ENCODE peak calls at places on chromosome 13, in ten cellular contexts. B, M, I, T, Q, U, P, E, J and C are unnamed samples.

GRCh38 chr13:21833921-21834320 is 163.0 kb downstream of the FGF9 start:
- DNase-seq in B (no peak), M (no peak), I (peak), T (no peak), Q (no peak), U (no peak), P (no peak), E (no peak), J (no peak), C (no peak)

GRCh38 chr13:101292711-101293110 is 123.6 kb downstream of the NALCN start:
- DNase-seq in B (no peak), M (no peak), I (no peak), T (no peak), Q (no peak), U (no peak), P (no peak), E (no peak), J (no peak), C (no peak)

GRCh38 chr13:111518161-111518791 is 197.8 kb downstream of the TEX29 start:
- DNase-seq in B (no peak), M (no peak), I (no peak), T (no peak), Q (no peak), U (peak), P (no peak), E (no peak), J (peak), C (no peak)

GRCh38 chr13:109778102-109778542 is 8.3 kb downstream of the IRS2 start:
- DNase-seq in B (peak), M (no peak), I (no peak), T (no peak), Q (no peak), U (no peak), P (no peak), E (no peak), J (no peak), C (no peak)

GRCh38 chr13:102903659-102904407 is 58.0 kb downstream of the ERCC5 start:
- DNase-seq in B (no peak), M (peak), I (no peak), T (no peak), Q (no peak), U (no peak), P (no peak), E (no peak), J (no peak), C (no peak)

GRCh38 chr13:69319659-69320058 is 788.0 kb upstream of the ATXN8OS start:
- DNase-seq in B (no peak), M (no peak), I (no peak), T (no peak), Q (no peak), U (no peak), P (no peak), E (no peak), J (no peak), C (no peak)

GRCh38 chr13:50355797-50356196 is 340.6 kb downstream of the KCNRG start:
- DNase-seq in B (no peak), M (no peak), I (no peak), T (no peak), Q (no peak), U (no peak), P (no peak), E (no peak), J (no peak), C (no peak)

GRCh38 chr13:43830481-43830873 is 43.7 kb upstream of the ENOX1 start:
- DNase-seq in B (no peak), M (no peak), I (no peak), T (no peak), Q (no peak), U (no peak), P (no peak), E (no peak), J (no peak), C (no peak)

GRCh38 chr13:49503951-49504350 is 8.2 kb downstream of the PHF11 start:
- DNase-seq in B (no peak), M (no peak), I (no peak), T (no peak), Q (no peak), U (no peak), P (no peak), E (no peak), J (no peak), C (no peak)

GRCh38 chr13:109939105-109939504 is 152.7 kb upstream of the IRS2 start:
- DNase-seq in B (no peak), M (no peak), I (no peak), T (no peak), Q (no peak), U (no peak), P (no peak), E (no peak), J (no peak), C (no peak)

GRCh38 chr13:40402931-40403412 is 263.5 kb downstream of the FOXO1 start:
- DNase-seq in B (no peak), M (peak), I (no peak), T (no peak), Q (no peak), U (no peak), P (no peak), E (no peak), J (no peak), C (no peak)

GRCh38 chr13:108086678-108087077 is 128.7 kb downstream of the LIG4 start:
- DNase-seq in B (no peak), M (no peak), I (no peak), T (no peak), Q (no peak), U (no peak), P (no peak), E (peak), J (no peak), C (no peak)

GRCh38 chr13:75299206-75299605 is 182.8 kb downstream of the TBC1D4 start:
- DNase-seq in B (no peak), M (no peak), I (no peak), T (no peak), Q (no peak), U (no peak), P (no peak), E (no peak), J (no peak), C (no peak)

GRCh38 chr13:95624020-95624419 is 20.5 kb downstream of the DZIP1 start:
- DNase-seq in B (no peak), M (peak), I (no peak), T (no peak), Q (no peak), U (no peak), P (no peak), E (no peak), J (no peak), C (no peak)

GRCh38 chr13:110650436-110650835 is 35.1 kb downstream of the NAXD start:
- DNase-seq in B (no peak), M (no peak), I (no peak), T (no peak), Q (no peak), U (no peak), P (no peak), E (no peak), J (peak), C (no peak)

GRCh38 chr13:67267136-67267535 is 37.0 kb upstream of the PCDH9 start:
- DNase-seq in B (no peak), M (no peak), I (no peak), T (no peak), Q (no peak), U (no peak), P (no peak), E (no peak), J (no peak), C (no peak)

GRCh38 chr13:28655566-28655965 is 3.4 kb upstream of the POMP start:
- DNase-seq in B (no peak), M (no peak), I (no peak), T (no peak), Q (no peak), U (no peak), P (no peak), E (no peak), J (no peak), C (no peak)

GRCh38 chr13:111280666-111281577 is 39.5 kb upstream of the TEX29 start:
- DNase-seq in B (no peak), M (no peak), I (no peak), T (no peak), Q (no peak), U (no peak), P (no peak), E (no peak), J (no peak), C (no peak)

GRCh38 chr13:28820099-28821051 is at the start of gene MTUS2:
- DNase-seq in B (no peak), M (no peak), I (no peak), T (no peak), Q (no peak), U (no peak), P (no peak), E (no peak), J (no peak), C (no peak)

GRCh38 chr13:96089749-96090239 is at the start of gene HS6ST3:
- DNase-seq in B (no peak), M (peak), I (no peak), T (peak), Q (no peak), U (no peak), P (no peak), E (no peak), J (peak), C (no peak)

GRCh38 chr13:26024558-26024957 is 27.3 kb downstream of the SHISA2 start:
- DNase-seq in B (no peak), M (no peak), I (no peak), T (no peak), Q (no peak), U (no peak), P (no peak), E (peak), J (no peak), C (peak)

GRCh38 chr13:27415116-27415515 is 9.3 kb upstream of the GTF3A start:
- DNase-seq in B (no peak), M (no peak), I (no peak), T (no peak), Q (no peak), U (no peak), P (no peak), E (no peak), J (no peak), C (no peak)

GRCh38 chr13:39129253-39129652 is 91.0 kb downstream of the NHLRC3 start:
- DNase-seq in B (no peak), M (no peak), I (no peak), T (no peak), Q (no peak), U (no peak), P (no peak), E (no peak), J (no peak), C (no peak)

GRCh38 chr13:24280722-24281121 is 28.7 kb upstream of the C1QTNF9 start:
- DNase-seq in B (no peak), M (no peak), I (no peak), T (no peak), Q (no peak), U (no peak), P (no peak), E (peak), J (no peak), C (no peak)

DNA sequence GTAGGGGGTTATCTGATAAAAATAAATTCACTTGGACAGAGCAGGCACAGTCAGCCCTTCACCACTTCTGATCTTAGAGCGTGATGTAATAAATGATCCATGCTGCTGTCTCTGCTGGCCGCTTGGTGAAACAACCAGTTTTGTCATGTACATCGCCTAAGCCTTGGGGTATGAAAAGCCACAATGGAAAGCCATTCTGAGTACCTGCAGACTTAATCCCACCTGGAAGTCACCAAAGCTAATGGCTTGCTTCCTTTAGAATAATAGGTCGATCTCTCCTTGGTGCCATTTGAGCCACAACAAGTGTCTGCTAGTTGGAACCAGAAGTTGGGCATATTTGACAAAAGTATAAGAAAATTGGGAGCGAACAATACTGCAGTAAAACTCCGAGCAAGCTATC is 1649.7 kb upstream of the SPRY2 start:
- DNase-seq in B (no peak), M (no peak), I (no peak), T (no peak), Q (no peak), U (no peak), P (no peak), E (no peak), J (no peak), C (no peak)
- TF ChIP-seq CTCF in B (no peak), M (no peak), I (no peak), T (no peak), Q (no peak), U (no peak), P (no peak), E (no peak), J (no peak), C (no peak)

GRCh38 chr13:31200636-31200970 is 828 bp downstream of the B3GLCT start:
- DNase-seq in B (peak), M (peak), I (no peak), T (peak), Q (no peak), U (peak), P (no peak), E (peak), J (peak), C (no peak)
- TF ChIP-seq POLR2A in B (no peak), M (no peak), I (no peak), T (peak), Q (no peak), U (no peak), P (no peak), E (no peak), J (no peak), C (no peak)

GRCh38 chr13:98970293-98970692 is 7.6 kb downstream of the DOCK9 start:
- DNase-seq in B (no peak), M (no peak), I (no peak), T (no peak), Q (no peak), U (no peak), P (no peak), E (peak), J (no peak), C (no peak)

GRCh38 chr13:98974053-98974452 is 3.8 kb downstream of the DOCK9 start:
- DNase-seq in B (no peak), M (no peak), I (no peak), T (no peak), Q (no peak), U (no peak), P (no peak), E (no peak), J (no peak), C (no peak)

GRCh38 chr13:98972627-98973026 is 5.2 kb downstream of the DOCK9 start:
- DNase-seq in B (no peak), M (no peak), I (no peak), T (no peak), Q (no peak), U (no peak), P (no peak), E (no peak), J (no peak), C (no peak)

GRCh38 chr13:98975822-98976261 is 2.0 kb downstream of the DOCK9 start:
- DNase-seq in B (no peak), M (no peak), I (no peak), T (no peak), Q (no peak), U (no peak), P (no peak), E (peak), J (no peak), C (no peak)

GRCh38 chr13:98972059-98972458 is 5.8 kb downstream of the DOCK9 start:
- DNase-seq in B (no peak), M (no peak), I (no peak), T (no peak), Q (no peak), U (no peak), P (no peak), E (no peak), J (no peak), C (no peak)
- TF ChIP-seq CTCF in B (no peak), M (no peak), I (no peak), T (no peak), Q (no peak), U (no peak), P (no peak), E (no peak), J (no peak), C (no peak)

GRCh38 chr13:114067886-114068722 is 64.3 kb downstream of the RASA3 start:
- DNase-seq in B (peak), M (no peak), I (no peak), T (no peak), Q (peak), U (peak), P (no peak), E (peak), J (no peak), C (no peak)

GRCh38 chr13:114068723-114069322 is 63.6 kb downstream of the RASA3 start:
- DNase-seq in B (peak), M (no peak), I (no peak), T (no peak), Q (peak), U (peak), P (no peak), E (peak), J (no peak), C (no peak)

GRCh38 chr13:114066956-114067355 is 65.5 kb downstream of the RASA3 start:
- DNase-seq in B (no peak), M (no peak), I (no peak), T (no peak), Q (no peak), U (no peak), P (no peak), E (no peak), J (no peak), C (no peak)

GRCh38 chr13:114065926-114066774 is 66.3 kb downstream of the RASA3 start:
- DNase-seq in B (peak), M (no peak), I (no peak), T (no peak), Q (no peak), U (peak), P (no peak), E (no peak), J (no peak), C (no peak)

GRCh38 chr13:114067381-114067885 is 65.0 kb downstream of the RASA3 start:
- DNase-seq in B (no peak), M (no peak), I (no peak), T (no peak), Q (peak), U (no peak), P (no peak), E (no peak), J (no peak), C (no peak)
- TF ChIP-seq POLR2A in B (no peak), M (no peak), I (no peak), T (no peak), Q (no peak), U (no peak), P (no peak), E (no peak), J (no peak), C (no peak)

DNA sequence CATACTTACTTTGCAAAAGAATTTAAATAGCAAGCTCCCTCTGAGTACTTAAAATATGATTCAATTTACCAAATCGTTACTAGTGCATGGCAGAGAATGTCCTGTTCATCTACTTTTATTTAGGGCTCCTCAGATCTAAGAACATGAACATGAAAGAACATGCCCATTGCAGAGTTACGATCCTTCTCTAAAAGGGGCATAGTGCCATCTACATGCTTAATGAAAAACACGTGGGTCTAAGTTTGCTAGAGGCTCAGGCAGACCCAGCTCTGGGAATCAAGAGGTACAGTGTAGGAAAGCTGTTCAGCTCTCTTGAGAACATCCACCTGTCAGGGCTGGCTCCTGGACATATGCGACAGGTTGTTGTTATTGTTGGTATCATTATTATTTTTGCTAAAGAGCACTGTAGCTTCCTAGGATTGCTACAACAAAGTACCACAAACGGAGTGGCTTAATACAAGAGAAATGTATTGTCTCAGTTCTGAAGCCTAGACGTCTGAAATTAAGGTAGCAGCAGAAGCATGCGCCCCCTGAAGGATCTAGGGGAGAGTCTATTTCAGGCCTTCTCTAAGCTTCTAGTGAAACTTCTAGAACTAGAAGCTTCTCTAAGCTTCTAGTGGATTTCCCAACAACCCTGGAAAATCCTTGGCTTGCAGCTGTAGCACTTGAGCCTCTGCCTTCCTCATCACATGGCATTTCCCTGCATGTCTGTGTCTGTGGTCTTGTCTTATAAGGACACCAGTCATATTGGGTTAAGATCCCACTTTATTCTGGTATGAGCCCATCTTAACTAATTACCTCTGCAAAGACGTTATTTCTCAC is 133.9 kb downstream of the DCT start:
- DNase-seq in B (no peak), M (no peak), I (no peak), T (no peak), Q (no peak), U (no peak), P (no peak), E (no peak), J (no peak), C (peak)
- TF ChIP-seq CTCF in B (no peak), M (peak), I (no peak), T (peak), Q (no peak), U (no peak), P (no peak), E (no peak), J (no peak), C (no peak)